ENCODE peak calls at places on chromosomes 3 and 15, in six cellular contexts. S, N, O, R, A and Y are unnamed samples.

GRCh38 chr3:194354315-194354714 is 3.2 kb upstream of the CPN2 start:
- DNase-seq in S (no peak), N (no peak), O (no peak), R (no peak), A (no peak), Y (no peak)

GRCh38 chr15:59741274-59741906 is 52.3 kb upstream of the BNIP2 start:
- DNase-seq in S (no peak), N (no peak), O (no peak), R (no peak), A (peak; percentile 16), Y (peak; percentile 11)

GRCh38 chr15:60444289-60444912 is 34.5 kb downstream of the ICE2 start:
- DNase-seq in S (peak; percentile 30), N (peak; percentile 51), O (no peak), R (no peak), A (peak; percentile 49), Y (no peak)

GRCh38 chr3:36903119-36903882 is 41.6 kb downstream of the TRANK1 start:
- DNase-seq in S (no peak), N (no peak), O (no peak), R (no peak), A (no peak), Y (no peak)

GRCh38 chr3:157376596-157377300 is 59.9 kb upstream of the PTX3 start:
- DNase-seq in S (no peak), N (no peak), O (no peak), R (no peak), A (no peak), Y (no peak)

GRCh38 chr3:69080233-69080644 is at the start of gene UBA3:
- DNase-seq in S (peak; percentile 50), N (peak; percentile 92), O (peak; percentile 89), R (peak; percentile 77), A (peak; percentile 90), Y (peak; percentile 51)

GRCh38 chr3:172289583-172289982 is 158.7 kb downstream of the GHSR start:
- DNase-seq in S (no peak), N (no peak), O (peak; percentile 41), R (no peak), A (no peak), Y (no peak)

GRCh38 chr3:194296832-194297666 is 54.1 kb downstream of the CPN2 start:
- DNase-seq in S (no peak), N (no peak), O (peak; percentile 56), R (no peak), A (peak; percentile 31), Y (no peak)

GRCh38 chr3:160774172-160774571 is 18.1 kb downstream of the PPM1L start:
- DNase-seq in S (no peak), N (no peak), O (no peak), R (no peak), A (no peak), Y (no peak)

GRCh38 chr3:128432898-128433629 is 33.6 kb downstream of the DNAJB8 start:
- DNase-seq in S (no peak), N (no peak), O (no peak), R (no peak), A (no peak), Y (no peak)

GRCh38 chr15:90765966-90766365 is 48.8 kb downstream of the BLM start:
- DNase-seq in S (no peak), N (no peak), O (no peak), R (no peak), A (no peak), Y (no peak)

GRCh38 chr3:179297971-179298725 is 24.7 kb upstream of the ZNF639 start:
- DNase-seq in S (no peak), N (no peak), O (no peak), R (no peak), A (peak; percentile 56), Y (no peak)